ENCODE peak calls at places on chromosome 6, in nine cellular contexts. One of them, this sample, is unnamed.
A peak's percentile ranks its signal among the peaks of the same experiment; 100 is the strongest.

GRCh38 chr6:24234043-24234442 is 108.0 kb downstream of the NRSN1 start:
- DNase-seq in fibroblast of lung: no peak
- DNase-seq in NCI-H1436: no peak
- DNase-seq in GDM1: no peak
- DNase-seq in HT1080: no peak
- DNase-seq in GF-D8: no peak
- DNase-seq in T-cell: no peak
- DNase-seq in Jurkat, Clone E6-1: no peak
- DNase-seq in NCI-H2081: no peak
- DNase-seq in this sample: no peak

GRCh38 chr6:36268478-36269248 is 1.2 kb upstream of the PNPLA1 start:
- DNase-seq in fibroblast of lung: peak; percentile 26
- DNase-seq in NCI-H1436: no peak
- DNase-seq in GDM1: no peak
- DNase-seq in HT1080: no peak
- DNase-seq in GF-D8: no peak
- DNase-seq in T-cell: no peak
- DNase-seq in Jurkat, Clone E6-1: no peak
- DNase-seq in NCI-H2081: no peak
- DNase-seq in this sample: no peak

GRCh38 chr6:22457986-22458385 is 111.4 kb upstream of the HDGFL1 start:
- DNase-seq in fibroblast of lung: peak; percentile 47
- DNase-seq in NCI-H1436: no peak
- DNase-seq in GDM1: no peak
- DNase-seq in HT1080: no peak
- DNase-seq in GF-D8: no peak
- DNase-seq in T-cell: no peak
- DNase-seq in Jurkat, Clone E6-1: no peak
- DNase-seq in NCI-H2081: no peak
- DNase-seq in this sample: no peak

GRCh38 chr6:3268680-3269079 is 9.9 kb downstream of the PSMG4 start:
- DNase-seq in fibroblast of lung: no peak
- DNase-seq in NCI-H1436: no peak
- DNase-seq in GDM1: no peak
- DNase-seq in HT1080: no peak
- DNase-seq in GF-D8: no peak
- DNase-seq in T-cell: no peak
- DNase-seq in Jurkat, Clone E6-1: no peak
- DNase-seq in NCI-H2081: no peak
- DNase-seq in this sample: no peak

GRCh38 chr6:10554826-10555225 is 33.7 kb downstream of the GCNT2 start:
- DNase-seq in fibroblast of lung: no peak
- DNase-seq in NCI-H1436: no peak
- DNase-seq in GDM1: no peak
- DNase-seq in HT1080: no peak
- DNase-seq in GF-D8: no peak
- DNase-seq in T-cell: no peak
- DNase-seq in Jurkat, Clone E6-1: no peak
- DNase-seq in NCI-H2081: no peak
- DNase-seq in this sample: no peak

GRCh38 chr6:30075094-30075986 is at the start of gene RNF39:
- DNase-seq in fibroblast of lung: no peak
- DNase-seq in NCI-H1436: no peak
- DNase-seq in GDM1: no peak
- DNase-seq in HT1080: no peak
- DNase-seq in GF-D8: no peak
- DNase-seq in T-cell: no peak
- DNase-seq in Jurkat, Clone E6-1: no peak
- DNase-seq in NCI-H2081: peak; percentile 21
- DNase-seq in this sample: no peak

GRCh38 chr6:75602897-75603395 is 1.3 kb downstream of the SENP6 start:
- DNase-seq in fibroblast of lung: peak; percentile 25
- DNase-seq in NCI-H1436: no peak
- DNase-seq in GDM1: no peak
- DNase-seq in HT1080: no peak
- DNase-seq in GF-D8: no peak
- DNase-seq in T-cell: no peak
- DNase-seq in Jurkat, Clone E6-1: no peak
- DNase-seq in NCI-H2081: no peak
- DNase-seq in this sample: no peak

GRCh38 chr6:153001767-153002612 is 519 bp downstream of the MTRF1L start:
- DNase-seq in fibroblast of lung: no peak
- DNase-seq in NCI-H1436: no peak
- DNase-seq in GDM1: no peak
- DNase-seq in HT1080: peak; percentile 19
- DNase-seq in GF-D8: no peak
- DNase-seq in T-cell: no peak
- DNase-seq in Jurkat, Clone E6-1: no peak
- DNase-seq in NCI-H2081: no peak
- DNase-seq in this sample: no peak